ENCODE peak calls at places on chromosomes 3 and 15, in nine cellular contexts. B, F, C, N, I, S, T, U and A are unnamed samples.

GRCh38 chr15:71742964-71743363 is 67.4 kb upstream of the NR2E3 start:
- DNase-seq in B (no peak), F (no peak), C (no peak), N (no peak), I (no peak), S (no peak), T (no peak), U (no peak), A (no peak)

GRCh38 chr3:119579366-119580147 is at the start of gene ADPRH:
- DNase-seq in B (peak; percentile 58), F (peak; percentile 57), C (peak; percentile 87), N (peak; percentile 25), I (peak; percentile 28), S (peak; percentile 70), T (peak; percentile 78), U (peak; percentile 27), A (peak; percentile 94)

GRCh38 chr3:98897701-98898100 is 3.8 kb downstream of the DCBLD2 start:
- DNase-seq in B (no peak), F (no peak), C (no peak), N (no peak), I (no peak), S (no peak), T (no peak), U (no peak), A (no peak)

GRCh38 chr3:176167272-176167671 is 1030.0 kb downstream of the TBL1XR1 start:
- DNase-seq in B (no peak), F (no peak), C (no peak), N (no peak), I (no peak), S (no peak), T (no peak), U (no peak), A (peak; percentile 88)

GRCh38 chr3:158405507-158405906 is 165.5 kb upstream of the MLF1 start:
- DNase-seq in B (no peak), F (no peak), C (peak; percentile 22), N (no peak), I (no peak), S (no peak), T (no peak), U (no peak), A (no peak)

GRCh38 chr15:75061272-75061671 is 37.9 kb downstream of the PPCDC start:
- DNase-seq in B (no peak), F (no peak), C (no peak), N (no peak), I (no peak), S (no peak), T (peak; percentile 88), U (no peak), A (no peak)

GRCh38 chr15:45333550-45333949 is 44.8 kb downstream of the GATM start:
- DNase-seq in B (peak; percentile 45), F (no peak), C (no peak), N (no peak), I (no peak), S (no peak), T (peak; percentile 95), U (no peak), A (no peak)

GRCh38 chr3:61236556-61236955 is 14.7 kb downstream of the FHIT start:
- DNase-seq in B (no peak), F (no peak), C (no peak), N (no peak), I (no peak), S (no peak), T (peak; percentile 21), U (no peak), A (no peak)

GRCh38 chr3:86937306-86937791 is 53.6 kb downstream of the VGLL3 start:
- DNase-seq in B (no peak), F (no peak), C (no peak), N (no peak), I (no peak), S (no peak), T (no peak), U (no peak), A (peak; percentile 85)

GRCh38 chr3:119239421-119239820 is 1.3 kb downstream of the B4GALT4 start:
- DNase-seq in B (peak; percentile 25), F (peak; percentile 24), C (no peak), N (no peak), I (no peak), S (no peak), T (no peak), U (no peak), A (peak; percentile 16)

GRCh38 chr3:141268281-141268680 is 36.7 kb downstream of the PXYLP1 start:
- DNase-seq in B (no peak), F (no peak), C (peak; percentile 28), N (no peak), I (no peak), S (no peak), T (no peak), U (no peak), A (no peak)

GRCh38 chr3:41681479-41681878 is 280.4 kb downstream of the ULK4 start:
- DNase-seq in B (no peak), F (no peak), C (no peak), N (no peak), I (no peak), S (no peak), T (peak; percentile 98), U (no peak), A (peak; percentile 94)

GRCh38 chr15:70016511-70016994 is 81.2 kb downstream of the TLE3 start:
- DNase-seq in B (no peak), F (peak; percentile 21), C (no peak), N (no peak), I (no peak), S (no peak), T (no peak), U (no peak), A (no peak)